ENCODE peak calls at places on chromosome 11, in six cellular contexts. One of them, this sample, is unnamed. For H3K27me3, the result is how much of the 10 kb centered on the place peaks cover.

GRCh38 chr11:503179-503981 is 3.7 kb downstream of the RNH1 start:
- DNase-seq in Karpas-422: no peak
- DNase-seq in testis: no peak
- DNase-seq in neural progenitor cell: no peak
- DNase-seq in transverse colon: peak
- DNase-seq in CD8-positive, alpha-beta memory T cell: no peak
- DNase-seq in this sample: no peak

GRCh38 chr11:19430346-19431058 is 189.8 kb upstream of the E2F8 start:
- DNase-seq in Karpas-422: peak
- DNase-seq in testis: no peak
- DNase-seq in neural progenitor cell: no peak
- DNase-seq in transverse colon: no peak
- DNase-seq in CD8-positive, alpha-beta memory T cell: no peak
- DNase-seq in this sample: no peak

GRCh38 chr11:110471315-110471714 is 41.6 kb downstream of the FDX1 start:
- DNase-seq in Karpas-422: no peak
- DNase-seq in testis: no peak
- DNase-seq in neural progenitor cell: no peak
- DNase-seq in transverse colon: no peak
- DNase-seq in CD8-positive, alpha-beta memory T cell: no peak
- DNase-seq in this sample: no peak

GRCh38 chr11:11028017-11028692 is 170.3 kb upstream of the ZBED5 start:
- DNase-seq in Karpas-422: peak
- DNase-seq in testis: peak
- DNase-seq in neural progenitor cell: peak
- DNase-seq in transverse colon: peak
- DNase-seq in CD8-positive, alpha-beta memory T cell: peak
- DNase-seq in this sample: peak

GRCh38 chr11:75394086-75394840 is 5.1 kb upstream of the RPS3 start:
- DNase-seq in Karpas-422: no peak
- DNase-seq in testis: no peak
- DNase-seq in neural progenitor cell: no peak
- DNase-seq in transverse colon: no peak
- DNase-seq in CD8-positive, alpha-beta memory T cell: no peak
- DNase-seq in this sample: no peak

GRCh38 chr11:77054018-77054417 is 12.8 kb upstream of the CAPN5 start:
- DNase-seq in Karpas-422: no peak
- DNase-seq in testis: no peak
- DNase-seq in neural progenitor cell: no peak
- DNase-seq in transverse colon: no peak
- DNase-seq in CD8-positive, alpha-beta memory T cell: no peak
- DNase-seq in this sample: no peak

GRCh38 chr11:104033134-104033533 is 3.3 kb upstream of the DDI1 start:
- DNase-seq in Karpas-422: no peak
- DNase-seq in testis: peak
- DNase-seq in neural progenitor cell: no peak
- DNase-seq in transverse colon: no peak
- DNase-seq in CD8-positive, alpha-beta memory T cell: no peak
- DNase-seq in this sample: no peak

GRCh38 chr11:66856496-66857233 is at the start of gene LRFN4:
- DNase-seq in Karpas-422: no peak
- DNase-seq in testis: peak
- DNase-seq in neural progenitor cell: peak
- DNase-seq in transverse colon: peak
- DNase-seq in CD8-positive, alpha-beta memory T cell: no peak
- DNase-seq in this sample: no peak

GRCh38 chr11:60344146-60344545 is 17.1 kb downstream of the MS4A6E start:
- DNase-seq in Karpas-422: no peak
- DNase-seq in testis: no peak
- DNase-seq in neural progenitor cell: no peak
- DNase-seq in transverse colon: no peak
- DNase-seq in CD8-positive, alpha-beta memory T cell: no peak
- DNase-seq in this sample: no peak

GRCh38 chr11:46210133-46210636 is 67.3 kb upstream of the CREB3L1 start:
- DNase-seq in Karpas-422: no peak
- DNase-seq in testis: no peak
- DNase-seq in neural progenitor cell: no peak
- DNase-seq in transverse colon: no peak
- DNase-seq in CD8-positive, alpha-beta memory T cell: no peak
- DNase-seq in this sample: no peak

GRCh38 chr11:62678433-62678769 is 472 bp downstream of the UBXN1 start:
- DNase-seq in Karpas-422: peak
- DNase-seq in testis: no peak
- DNase-seq in neural progenitor cell: peak
- DNase-seq in transverse colon: no peak
- DNase-seq in CD8-positive, alpha-beta memory T cell: no peak
- DNase-seq in this sample: no peak

GRCh38 chr11:12854829-12855228 is 154.3 kb upstream of the RASSF10 start:
- DNase-seq in Karpas-422: no peak
- DNase-seq in testis: no peak
- DNase-seq in neural progenitor cell: no peak
- DNase-seq in transverse colon: peak
- DNase-seq in CD8-positive, alpha-beta memory T cell: no peak
- DNase-seq in this sample: peak

GRCh38 chr11:8382436-8383053 is 118.9 kb upstream of the LMO1 start:
- DNase-seq in Karpas-422: no peak
- DNase-seq in testis: no peak
- DNase-seq in neural progenitor cell: no peak
- DNase-seq in transverse colon: no peak
- DNase-seq in CD8-positive, alpha-beta memory T cell: no peak
- DNase-seq in this sample: no peak

GRCh38 chr11:40125054-40125453 is 1334.4 kb downstream of the LRRC4C start:
- DNase-seq in Karpas-422: peak
- DNase-seq in testis: peak
- DNase-seq in neural progenitor cell: peak
- DNase-seq in transverse colon: no peak
- DNase-seq in CD8-positive, alpha-beta memory T cell: no peak
- DNase-seq in this sample: no peak

GRCh38 chr11:35260342-35260985 is 121.5 kb downstream of the CD44 start:
- DNase-seq in Karpas-422: peak
- DNase-seq in testis: no peak
- DNase-seq in neural progenitor cell: no peak
- DNase-seq in transverse colon: no peak
- DNase-seq in CD8-positive, alpha-beta memory T cell: no peak
- DNase-seq in this sample: no peak

GRCh38 chr11:7531011-7531410 is 17.2 kb downstream of the PPFIBP2 start:
- DNase-seq in Karpas-422: no peak
- DNase-seq in testis: no peak
- DNase-seq in neural progenitor cell: no peak
- DNase-seq in transverse colon: no peak
- DNase-seq in CD8-positive, alpha-beta memory T cell: no peak
- DNase-seq in this sample: no peak

GRCh38 chr11:2991477-2992233 is 474 bp downstream of the NAP1L4 start:
- DNase-seq in Karpas-422: no peak
- DNase-seq in testis: peak
- DNase-seq in neural progenitor cell: no peak
- DNase-seq in transverse colon: no peak
- DNase-seq in CD8-positive, alpha-beta memory T cell: no peak
- DNase-seq in this sample: no peak

GRCh38 chr11:34565417-34566208 is 52.0 kb upstream of the ELF5 start:
- DNase-seq in Karpas-422: peak
- DNase-seq in testis: no peak
- DNase-seq in neural progenitor cell: peak
- DNase-seq in transverse colon: no peak
- DNase-seq in CD8-positive, alpha-beta memory T cell: no peak
- DNase-seq in this sample: no peak

GRCh38 chr11:123801765-123802164 is 4.4 kb downstream of the OR6M1 start:
- DNase-seq in Karpas-422: no peak
- DNase-seq in testis: no peak
- DNase-seq in neural progenitor cell: no peak
- DNase-seq in transverse colon: no peak
- DNase-seq in CD8-positive, alpha-beta memory T cell: no peak
- DNase-seq in this sample: no peak

GRCh38 chr11:8871283-8871775 is 39.7 kb upstream of the AKIP1 start:
- DNase-seq in Karpas-422: no peak
- DNase-seq in testis: peak
- DNase-seq in neural progenitor cell: peak
- DNase-seq in transverse colon: peak
- DNase-seq in CD8-positive, alpha-beta memory T cell: no peak
- DNase-seq in this sample: peak

GRCh38 chr11:66325140-66325754 is 8.4 kb upstream of the CD248 start:
- DNase-seq in Karpas-422: no peak
- DNase-seq in testis: no peak
- DNase-seq in neural progenitor cell: no peak
- DNase-seq in transverse colon: no peak
- DNase-seq in CD8-positive, alpha-beta memory T cell: no peak
- DNase-seq in this sample: no peak

GRCh38 chr11:21933095-21933494 is 259.8 kb upstream of the ANO5 start:
- DNase-seq in Karpas-422: peak
- DNase-seq in testis: no peak
- DNase-seq in neural progenitor cell: no peak
- DNase-seq in transverse colon: no peak
- DNase-seq in CD8-positive, alpha-beta memory T cell: no peak
- DNase-seq in this sample: no peak

GRCh38 chr11:129895126-129896041 is at the start of gene NFRKB:
- DNase-seq in Karpas-422: peak
- DNase-seq in testis: peak
- DNase-seq in neural progenitor cell: peak
- DNase-seq in transverse colon: peak
- DNase-seq in CD8-positive, alpha-beta memory T cell: peak
- DNase-seq in this sample: peak

GRCh38 chr11:39327302-39327701 is 2132.2 kb downstream of the LRRC4C start:
- DNase-seq in Karpas-422: no peak
- DNase-seq in testis: no peak
- DNase-seq in neural progenitor cell: no peak
- DNase-seq in transverse colon: no peak
- DNase-seq in CD8-positive, alpha-beta memory T cell: no peak
- DNase-seq in this sample: no peak

GRCh38 chr11:11735586-11735985 is 106.2 kb upstream of the USP47 start:
- DNase-seq in Karpas-422: no peak
- DNase-seq in testis: no peak
- DNase-seq in neural progenitor cell: peak
- DNase-seq in transverse colon: no peak
- DNase-seq in CD8-positive, alpha-beta memory T cell: no peak
- DNase-seq in this sample: no peak

GRCh38 chr11:76824980-76825725 is 35.6 kb upstream of the ACER3 start:
- DNase-seq in Karpas-422: no peak
- DNase-seq in testis: no peak
- DNase-seq in neural progenitor cell: no peak
- DNase-seq in transverse colon: no peak
- DNase-seq in CD8-positive, alpha-beta memory T cell: no peak
- DNase-seq in this sample: no peak

GRCh38 chr11:794766-795637 is 3.1 kb downstream of the SLC25A22 start:
- DNase-seq in Karpas-422: peak
- DNase-seq in testis: peak
- DNase-seq in neural progenitor cell: no peak
- DNase-seq in transverse colon: peak
- DNase-seq in CD8-positive, alpha-beta memory T cell: no peak
- DNase-seq in this sample: peak

GRCh38 chr11:111727431-111727830 is 38.8 kb downstream of the PPP2R1B start:
- DNase-seq in Karpas-422: no peak
- DNase-seq in testis: no peak
- DNase-seq in neural progenitor cell: no peak
- DNase-seq in transverse colon: no peak
- DNase-seq in CD8-positive, alpha-beta memory T cell: no peak
- DNase-seq in this sample: no peak

GRCh38 chr11:106418786-106419185 is 341.3 kb downstream of the AASDHPPT start:
- DNase-seq in Karpas-422: no peak
- DNase-seq in testis: no peak
- DNase-seq in neural progenitor cell: no peak
- DNase-seq in transverse colon: no peak
- DNase-seq in CD8-positive, alpha-beta memory T cell: no peak
- DNase-seq in this sample: no peak

GRCh38 chr11:113304916-113305315 is 9.5 kb upstream of the TTC12 start:
- DNase-seq in Karpas-422: no peak
- DNase-seq in testis: no peak
- DNase-seq in neural progenitor cell: no peak
- DNase-seq in transverse colon: no peak
- DNase-seq in CD8-positive, alpha-beta memory T cell: no peak
- DNase-seq in this sample: no peak

GRCh38 chr11:118618115-118618990 is 10.9 kb downstream of the PHLDB1 start:
- DNase-seq in Karpas-422: no peak
- DNase-seq in testis: peak
- DNase-seq in neural progenitor cell: peak
- DNase-seq in transverse colon: no peak
- DNase-seq in CD8-positive, alpha-beta memory T cell: no peak
- DNase-seq in this sample: peak
- H3K27me3 ChIP-seq in Karpas-422: under half
- H3K27me3 ChIP-seq in testis: under half
- H3K27me3 ChIP-seq in neural progenitor cell: under half
- H3K27me3 ChIP-seq in transverse colon: under half
- H3K27me3 ChIP-seq in CD8-positive, alpha-beta memory T cell: under half
- H3K27me3 ChIP-seq in this sample: under half

DNA sequence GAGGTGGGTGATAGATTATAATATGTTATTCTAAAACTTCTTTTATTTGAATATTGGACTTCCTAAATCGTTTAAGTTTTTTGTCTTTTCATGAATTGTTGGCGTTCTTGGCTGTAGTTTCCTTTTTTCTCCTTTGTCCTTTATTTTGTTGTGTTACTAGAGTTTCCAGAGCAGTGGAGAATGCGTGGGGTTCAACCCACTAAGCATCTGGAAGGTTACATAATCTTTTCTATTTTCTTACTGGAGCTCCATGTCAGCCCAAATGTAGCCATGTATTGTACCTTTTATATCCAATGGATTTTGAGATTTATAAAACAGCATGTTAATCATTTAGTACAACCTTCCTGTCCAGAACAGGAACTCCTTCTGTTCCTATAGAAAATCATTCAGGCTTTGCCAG is 63.2 kb downstream of the PPP6R3 start:
- DNase-seq in Karpas-422: no peak
- DNase-seq in testis: no peak
- DNase-seq in neural progenitor cell: no peak
- DNase-seq in transverse colon: no peak
- DNase-seq in CD8-positive, alpha-beta memory T cell: no peak
- DNase-seq in this sample: no peak
- H3K27ac ChIP-seq in Karpas-422: no peak
- H3K27ac ChIP-seq in testis: no peak
- H3K27ac ChIP-seq in neural progenitor cell: peak
- H3K27ac ChIP-seq in transverse colon: peak
- H3K27ac ChIP-seq in CD8-positive, alpha-beta memory T cell: no peak
- H3K27ac ChIP-seq in this sample: no peak

GRCh38 chr11:125404136-125404810 is 91.8 kb downstream of the FEZ1 start:
- DNase-seq in Karpas-422: peak
- DNase-seq in testis: no peak
- DNase-seq in neural progenitor cell: peak
- DNase-seq in transverse colon: no peak
- DNase-seq in CD8-positive, alpha-beta memory T cell: no peak
- DNase-seq in this sample: no peak
- H3K27me3 ChIP-seq in Karpas-422: under half
- H3K27me3 ChIP-seq in testis: under half
- H3K27me3 ChIP-seq in neural progenitor cell: under half
- H3K27me3 ChIP-seq in transverse colon: under half
- H3K27me3 ChIP-seq in CD8-positive, alpha-beta memory T cell: under half
- H3K27me3 ChIP-seq in this sample: under half

GRCh38 chr11:68181719-68182451 is 31.2 kb downstream of the KMT5B start:
- DNase-seq in Karpas-422: no peak
- DNase-seq in testis: no peak
- DNase-seq in neural progenitor cell: no peak
- DNase-seq in transverse colon: no peak
- DNase-seq in CD8-positive, alpha-beta memory T cell: no peak
- DNase-seq in this sample: no peak
- H3K27ac ChIP-seq in Karpas-422: no peak
- H3K27ac ChIP-seq in testis: no peak
- H3K27ac ChIP-seq in neural progenitor cell: no peak
- H3K27ac ChIP-seq in transverse colon: peak
- H3K27ac ChIP-seq in CD8-positive, alpha-beta memory T cell: no peak
- H3K27ac ChIP-seq in this sample: no peak

This sample was measured in pancreas.